ENCODE peak calls at places on chromosome 12, in ten cellular contexts. R, Z, H, D, K, A, T, L, Q and O are unnamed samples.

GRCh38 chr12:77231548-77231947 is 166.2 kb upstream of the E2F7 start:
- DNase-seq in A (no peak), L (peak), H (peak), D (peak), T (peak), R (no peak), Z (no peak), Q (no peak), K (no peak), O (peak)

GRCh38 chr12:31279525-31279924 is 46.4 kb downstream of the SINHCAF start:
- DNase-seq in H (no peak), Q (no peak), L (no peak), R (no peak), A (no peak), T (no peak), K (no peak), D (no peak), Z (no peak), O (no peak)

GRCh38 chr12:9404469-9405260 is 196.5 kb upstream of the PZP start:
- DNase-seq in D (no peak), L (no peak), R (no peak), T (no peak), Z (no peak), A (no peak), K (no peak), H (no peak), Q (no peak), O (peak)

GRCh38 chr12:19967486-19967885 is 400.9 kb upstream of the PDE3A start:
- DNase-seq in Q (no peak), R (no peak), A (peak), T (peak), K (no peak), L (peak), H (no peak), D (no peak), Z (no peak), O (no peak)

GRCh38 chr12:49355913-49356312 is 9.2 kb downstream of the DNAJC22 start:
- DNase-seq in L (no peak), Z (no peak), K (no peak), A (no peak), T (no peak), R (no peak), H (no peak), D (no peak), Q (no peak), O (no peak)

GRCh38 chr12:25123126-25123525 is 71.8 kb downstream of the DNAI7 start:
- DNase-seq in A (no peak), Q (no peak), K (no peak), H (no peak), Z (no peak), T (no peak), L (no peak), D (no peak), R (no peak), O (no peak)

GRCh38 chr12:121005346-121005815 is 10.9 kb downstream of the C12orf43 start:
- DNase-seq in K (peak), Z (no peak), L (peak), R (peak), H (no peak), Q (peak), A (peak), D (peak), T (peak), O (no peak)

GRCh38 chr12:58942345-58942744 is 22.0 kb upstream of the LRIG3 start:
- DNase-seq in D (no peak), H (no peak), Q (no peak), K (no peak), L (no peak), Z (no peak), T (no peak), R (no peak), A (no peak), O (no peak)

GRCh38 chr12:46553911-46554310 is 181.3 kb upstream of the SLC38A2 start:
- DNase-seq in Z (no peak), L (peak), Q (no peak), K (no peak), A (no peak), R (no peak), D (no peak), T (no peak), H (no peak), O (no peak)

GRCh38 chr12:118355838-118356237 is 16.9 kb downstream of the TAOK3 start:
- DNase-seq in T (peak), R (no peak), A (no peak), Q (no peak), Z (no peak), D (no peak), K (no peak), H (no peak), L (no peak), O (no peak)

GRCh38 chr12:119369907-119370546 is 35.5 kb downstream of the CCDC60 start:
- DNase-seq in D (no peak), H (no peak), R (no peak), K (no peak), T (no peak), L (no peak), Z (no peak), A (no peak), Q (no peak), O (no peak)

GRCh38 chr12:52681551-52682380 is 1.6 kb upstream of the KRT1 start:
- DNase-seq in K (peak), R (peak), D (no peak), T (no peak), H (no peak), Z (no peak), A (no peak), L (no peak), Q (no peak), O (no peak)

GRCh38 chr12:109737631-109738030 is 24.0 kb downstream of the FAM222A start:
- DNase-seq in A (no peak), D (peak), Q (no peak), R (no peak), K (peak), L (no peak), T (no peak), H (no peak), Z (no peak), O (no peak)